ENCODE peak calls at places on chromosome 12, in eight cellular contexts. One of them, this sample, is unnamed.

GRCh38 chr12:94875525-94875924 is 128.0 kb downstream of the NDUFA12 start:
- DNase-seq in uterus: no peak
- DNase-seq in vagina: no peak
- DNase-seq in left ventricle myocardium inferior: no peak
- DNase-seq in sigmoid colon: no peak
- DNase-seq in SJSA1: no peak
- DNase-seq in CD8-positive, alpha-beta memory T cell: no peak
- DNase-seq in ovary: peak; percentile 23
- DNase-seq in this sample: peak; percentile 7

GRCh38 chr12:63307849-63308248 is 156.8 kb upstream of the AVPR1A start:
- DNase-seq in uterus: no peak
- DNase-seq in vagina: no peak
- DNase-seq in left ventricle myocardium inferior: no peak
- DNase-seq in sigmoid colon: no peak
- DNase-seq in SJSA1: no peak
- DNase-seq in CD8-positive, alpha-beta memory T cell: no peak
- DNase-seq in ovary: no peak
- DNase-seq in this sample: no peak

GRCh38 chr12:46380881-46381280 is 8.3 kb upstream of the SLC38A2 start:
- DNase-seq in uterus: no peak
- DNase-seq in vagina: no peak
- DNase-seq in left ventricle myocardium inferior: no peak
- DNase-seq in sigmoid colon: no peak
- DNase-seq in SJSA1: no peak
- DNase-seq in CD8-positive, alpha-beta memory T cell: no peak
- DNase-seq in ovary: no peak
- DNase-seq in this sample: no peak

GRCh38 chr12:5511644-5512584 is 80.0 kb downstream of the NTF3 start:
- DNase-seq in uterus: no peak
- DNase-seq in vagina: peak; percentile 84
- DNase-seq in left ventricle myocardium inferior: peak; percentile 40
- DNase-seq in sigmoid colon: peak; percentile 64
- DNase-seq in SJSA1: peak; percentile 38
- DNase-seq in CD8-positive, alpha-beta memory T cell: no peak
- DNase-seq in ovary: peak; percentile 79
- DNase-seq in this sample: no peak

GRCh38 chr12:78470354-78471195 is 394.0 kb upstream of the SYT1 start:
- DNase-seq in uterus: no peak
- DNase-seq in vagina: no peak
- DNase-seq in left ventricle myocardium inferior: no peak
- DNase-seq in sigmoid colon: no peak
- DNase-seq in SJSA1: peak; percentile 42
- DNase-seq in CD8-positive, alpha-beta memory T cell: no peak
- DNase-seq in ovary: peak; percentile 29
- DNase-seq in this sample: no peak

GRCh38 chr12:122891661-122892525 is 4.0 kb downstream of the VPS37B start:
- DNase-seq in uterus: no peak
- DNase-seq in vagina: no peak
- DNase-seq in left ventricle myocardium inferior: no peak
- DNase-seq in sigmoid colon: no peak
- DNase-seq in SJSA1: no peak
- DNase-seq in CD8-positive, alpha-beta memory T cell: no peak
- DNase-seq in ovary: no peak
- DNase-seq in this sample: no peak

GRCh38 chr12:56520025-56520810 is 1.4 kb upstream of the RBMS2 start:
- DNase-seq in uterus: peak; percentile 42
- DNase-seq in vagina: no peak
- DNase-seq in left ventricle myocardium inferior: no peak
- DNase-seq in sigmoid colon: no peak
- DNase-seq in SJSA1: no peak
- DNase-seq in CD8-positive, alpha-beta memory T cell: no peak
- DNase-seq in ovary: no peak
- DNase-seq in this sample: no peak

GRCh38 chr12:113867258-113867657 is 98.9 kb downstream of the RBM19 start:
- DNase-seq in uterus: no peak
- DNase-seq in vagina: no peak
- DNase-seq in left ventricle myocardium inferior: no peak
- DNase-seq in sigmoid colon: no peak
- DNase-seq in SJSA1: no peak
- DNase-seq in CD8-positive, alpha-beta memory T cell: no peak
- DNase-seq in ovary: no peak
- DNase-seq in this sample: no peak

GRCh38 chr12:24643120-24644119 is 305.5 kb downstream of the BCAT1 start:
- DNase-seq in uterus: no peak
- DNase-seq in vagina: no peak
- DNase-seq in left ventricle myocardium inferior: no peak
- DNase-seq in sigmoid colon: no peak
- DNase-seq in SJSA1: no peak
- DNase-seq in CD8-positive, alpha-beta memory T cell: no peak
- DNase-seq in ovary: no peak
- DNase-seq in this sample: no peak

GRCh38 chr12:123744836-123745235 is 17.3 kb upstream of the DNAH10 start:
- DNase-seq in uterus: no peak
- DNase-seq in vagina: no peak
- DNase-seq in left ventricle myocardium inferior: no peak
- DNase-seq in sigmoid colon: peak; percentile 24
- DNase-seq in SJSA1: no peak
- DNase-seq in CD8-positive, alpha-beta memory T cell: no peak
- DNase-seq in ovary: no peak
- DNase-seq in this sample: no peak

DNA sequence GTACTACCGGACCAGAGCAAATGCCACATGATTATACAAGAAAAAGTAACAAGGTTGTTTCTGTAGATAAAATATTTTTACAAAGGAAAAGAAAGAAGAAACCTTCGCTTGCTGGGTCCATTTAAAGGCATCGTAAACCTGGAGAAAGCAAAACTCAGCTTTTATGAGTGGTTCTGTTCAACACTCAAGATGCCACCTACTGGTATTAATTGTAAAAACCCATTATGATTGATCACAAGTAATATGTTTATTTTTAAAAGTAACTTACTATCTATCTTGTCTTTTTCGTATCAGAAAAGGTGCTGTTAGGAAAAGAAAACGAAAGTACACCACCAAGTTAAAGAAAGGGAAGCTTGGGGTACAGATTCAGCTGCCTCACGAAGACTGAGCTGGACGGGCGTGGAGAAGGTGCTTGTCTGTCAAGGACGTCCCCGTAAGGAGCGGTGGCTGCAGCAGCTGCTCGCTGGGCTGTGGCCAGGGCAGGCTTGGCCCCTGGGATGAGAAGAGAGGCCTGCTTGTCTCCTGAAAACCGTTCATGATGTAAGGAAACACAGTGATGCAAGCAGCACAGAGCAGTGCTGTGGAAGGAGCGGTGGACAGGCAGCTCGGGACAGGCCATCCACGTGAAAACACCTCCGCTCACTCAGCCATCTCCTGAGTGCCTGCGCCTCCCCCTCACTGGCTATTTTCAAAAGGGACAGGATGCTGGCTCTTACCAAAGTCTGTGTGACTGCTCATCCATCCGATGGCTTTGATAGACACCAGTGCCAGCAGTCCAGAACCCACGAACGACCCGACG is 25.0 kb downstream of the SLC15A4 start:
- DNase-seq in uterus: no peak
- DNase-seq in vagina: no peak
- DNase-seq in left ventricle myocardium inferior: no peak
- DNase-seq in sigmoid colon: peak; percentile 60
- DNase-seq in SJSA1: no peak
- DNase-seq in CD8-positive, alpha-beta memory T cell: no peak
- DNase-seq in ovary: no peak
- DNase-seq in this sample: no peak
- H3K27ac ChIP-seq in uterus: no peak overlapping the region
- H3K27ac ChIP-seq in vagina: no peak overlapping the region
- H3K27ac ChIP-seq in left ventricle myocardium inferior: no peak overlapping the region
- H3K27ac ChIP-seq in sigmoid colon: no peak overlapping the region
- H3K27ac ChIP-seq in SJSA1: peak overlapping the region; percentile 99
- H3K27ac ChIP-seq in CD8-positive, alpha-beta memory T cell: no peak overlapping the region
- H3K27ac ChIP-seq in ovary: no peak overlapping the region
- H3K27ac ChIP-seq in this sample: no peak overlapping the region

GRCh38 chr12:70459786-70460185 is 93.7 kb downstream of the KCNMB4 start:
- DNase-seq in uterus: no peak
- DNase-seq in vagina: no peak
- DNase-seq in left ventricle myocardium inferior: no peak
- DNase-seq in sigmoid colon: no peak
- DNase-seq in SJSA1: no peak
- DNase-seq in CD8-positive, alpha-beta memory T cell: no peak
- DNase-seq in ovary: no peak
- DNase-seq in this sample: no peak

GRCh38 chr12:70466753-70467152 is 100.7 kb downstream of the KCNMB4 start:
- DNase-seq in uterus: no peak
- DNase-seq in vagina: no peak
- DNase-seq in left ventricle myocardium inferior: no peak
- DNase-seq in sigmoid colon: no peak
- DNase-seq in SJSA1: no peak
- DNase-seq in CD8-positive, alpha-beta memory T cell: no peak
- DNase-seq in ovary: no peak
- DNase-seq in this sample: no peak

GRCh38 chr12:70467908-70468733 is 102.0 kb downstream of the KCNMB4 start:
- DNase-seq in uterus: no peak
- DNase-seq in vagina: no peak
- DNase-seq in left ventricle myocardium inferior: no peak
- DNase-seq in sigmoid colon: no peak
- DNase-seq in SJSA1: no peak
- DNase-seq in CD8-positive, alpha-beta memory T cell: no peak
- DNase-seq in ovary: no peak
- DNase-seq in this sample: no peak

GRCh38 chr12:70467476-70467875 is 101.4 kb downstream of the KCNMB4 start:
- DNase-seq in uterus: no peak
- DNase-seq in vagina: no peak
- DNase-seq in left ventricle myocardium inferior: no peak
- DNase-seq in sigmoid colon: no peak
- DNase-seq in SJSA1: no peak
- DNase-seq in CD8-positive, alpha-beta memory T cell: no peak
- DNase-seq in ovary: no peak
- DNase-seq in this sample: no peak

DNA sequence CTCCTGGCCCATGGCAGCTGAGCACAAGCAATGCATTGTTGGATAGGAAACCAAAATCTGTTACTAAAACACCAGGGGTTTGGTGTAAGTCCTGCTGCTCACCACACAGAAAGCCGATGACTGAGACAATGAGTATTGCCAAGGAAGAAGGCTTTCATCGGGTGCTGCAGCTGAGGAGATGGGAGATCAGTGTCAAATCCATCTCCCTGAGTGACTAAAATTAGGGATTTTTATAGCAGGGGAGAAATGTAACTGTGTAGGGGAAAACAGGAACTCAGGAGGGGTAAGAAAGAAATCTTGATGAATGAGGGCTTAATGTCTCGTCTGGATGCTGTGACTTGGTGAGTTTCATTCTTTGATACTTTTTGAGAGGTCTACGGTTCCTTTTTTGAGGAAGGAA is 97.9 kb downstream of the KCNMB4 start:
- DNase-seq in uterus: no peak
- DNase-seq in vagina: no peak
- DNase-seq in left ventricle myocardium inferior: no peak
- DNase-seq in sigmoid colon: no peak
- DNase-seq in SJSA1: no peak
- DNase-seq in CD8-positive, alpha-beta memory T cell: no peak
- DNase-seq in ovary: no peak
- DNase-seq in this sample: no peak
- H3K4me3 ChIP-seq in uterus: no peak overlapping the region
- H3K4me3 ChIP-seq in vagina: no peak overlapping the region
- H3K4me3 ChIP-seq in left ventricle myocardium inferior: no peak overlapping the region
- H3K4me3 ChIP-seq in sigmoid colon: no peak overlapping the region
- H3K4me3 ChIP-seq in SJSA1: no peak overlapping the region
- H3K4me3 ChIP-seq in CD8-positive, alpha-beta memory T cell: no peak overlapping the region
- H3K4me3 ChIP-seq in ovary: no peak overlapping the region
- H3K4me3 ChIP-seq in this sample: no peak overlapping the region

GRCh38 chr12:118220697-118221096 is 84.8 kb downstream of the PEBP1 start:
- DNase-seq in uterus: no peak
- DNase-seq in vagina: no peak
- DNase-seq in left ventricle myocardium inferior: no peak
- DNase-seq in sigmoid colon: no peak
- DNase-seq in SJSA1: no peak
- DNase-seq in CD8-positive, alpha-beta memory T cell: no peak
- DNase-seq in ovary: no peak
- DNase-seq in this sample: no peak
- H3K27ac ChIP-seq in uterus: no peak overlapping the region
- H3K27ac ChIP-seq in vagina: no peak overlapping the region
- H3K27ac ChIP-seq in left ventricle myocardium inferior: no peak overlapping the region
- H3K27ac ChIP-seq in sigmoid colon: no peak overlapping the region
- H3K27ac ChIP-seq in SJSA1: no peak overlapping the region
- H3K27ac ChIP-seq in CD8-positive, alpha-beta memory T cell: no peak overlapping the region
- H3K27ac ChIP-seq in ovary: no peak overlapping the region
- H3K27ac ChIP-seq in this sample: no peak overlapping the region

GRCh38 chr12:58299371-58299770 is 358.0 kb downstream of the ATP23 start:
- DNase-seq in uterus: no peak
- DNase-seq in vagina: no peak
- DNase-seq in left ventricle myocardium inferior: no peak
- DNase-seq in sigmoid colon: no peak
- DNase-seq in SJSA1: no peak
- DNase-seq in CD8-positive, alpha-beta memory T cell: no peak
- DNase-seq in ovary: no peak
- DNase-seq in this sample: no peak

GRCh38 chr12:58298793-58299192 is 357.4 kb downstream of the ATP23 start:
- DNase-seq in uterus: no peak
- DNase-seq in vagina: no peak
- DNase-seq in left ventricle myocardium inferior: no peak
- DNase-seq in sigmoid colon: no peak
- DNase-seq in SJSA1: no peak
- DNase-seq in CD8-positive, alpha-beta memory T cell: no peak
- DNase-seq in ovary: no peak
- DNase-seq in this sample: no peak

GRCh38 chr12:58296818-58297217 is 355.5 kb downstream of the ATP23 start:
- DNase-seq in uterus: no peak
- DNase-seq in vagina: no peak
- DNase-seq in left ventricle myocardium inferior: no peak
- DNase-seq in sigmoid colon: no peak
- DNase-seq in SJSA1: no peak
- DNase-seq in CD8-positive, alpha-beta memory T cell: no peak
- DNase-seq in ovary: no peak
- DNase-seq in this sample: no peak

GRCh38 chr12:58302487-58303011 is 361.2 kb downstream of the ATP23 start:
- DNase-seq in uterus: no peak
- DNase-seq in vagina: no peak
- DNase-seq in left ventricle myocardium inferior: no peak
- DNase-seq in sigmoid colon: no peak
- DNase-seq in SJSA1: no peak
- DNase-seq in CD8-positive, alpha-beta memory T cell: no peak
- DNase-seq in ovary: no peak
- DNase-seq in this sample: no peak

DNA sequence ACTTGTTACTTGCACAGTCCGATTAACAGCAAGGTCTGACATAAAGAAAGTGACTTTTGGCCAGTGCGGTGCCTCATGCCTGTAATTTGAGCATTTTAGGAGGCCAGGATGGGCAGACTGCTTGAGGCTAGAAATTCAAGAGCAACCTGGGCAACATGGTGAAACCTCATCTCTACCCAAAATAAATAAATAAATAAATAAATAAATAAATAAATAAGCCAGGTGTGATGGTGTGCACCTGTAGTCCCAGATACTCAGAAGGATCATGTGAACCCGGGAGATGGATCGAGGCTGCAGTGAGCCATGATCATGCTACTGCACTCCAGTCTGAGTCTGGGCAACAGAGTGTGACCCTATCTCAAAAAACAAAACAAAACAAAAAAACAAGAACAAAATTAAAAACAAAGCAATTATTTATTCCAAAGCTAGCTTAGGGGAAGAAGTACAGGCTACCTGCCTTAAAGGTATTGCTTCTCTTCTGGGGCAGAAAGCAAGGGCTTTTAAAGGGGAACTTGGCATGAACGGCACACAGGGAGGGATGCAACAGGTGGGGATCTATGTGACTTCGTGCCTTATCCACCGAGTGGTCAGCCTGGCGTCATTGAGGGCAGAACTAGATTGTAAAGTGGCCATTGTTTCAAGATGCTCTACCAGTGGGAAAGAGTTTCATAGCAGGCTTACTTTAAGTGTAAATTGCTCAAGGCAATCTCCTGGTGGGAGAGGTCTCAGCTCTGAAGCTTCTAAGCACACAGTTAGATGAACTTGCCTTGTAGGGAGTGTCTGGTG is 360.2 kb downstream of the ATP23 start:
- DNase-seq in uterus: no peak
- DNase-seq in vagina: no peak
- DNase-seq in left ventricle myocardium inferior: no peak
- DNase-seq in sigmoid colon: no peak
- DNase-seq in SJSA1: no peak
- DNase-seq in CD8-positive, alpha-beta memory T cell: no peak
- DNase-seq in ovary: no peak
- DNase-seq in this sample: no peak
- H3K4me3 ChIP-seq in uterus: no peak overlapping the region
- H3K4me3 ChIP-seq in vagina: no peak overlapping the region
- H3K4me3 ChIP-seq in left ventricle myocardium inferior: no peak overlapping the region
- H3K4me3 ChIP-seq in sigmoid colon: no peak overlapping the region
- H3K4me3 ChIP-seq in SJSA1: no peak overlapping the region
- H3K4me3 ChIP-seq in CD8-positive, alpha-beta memory T cell: no peak overlapping the region
- H3K4me3 ChIP-seq in ovary: no peak overlapping the region
- H3K4me3 ChIP-seq in this sample: no peak overlapping the region